ENCODE peak calls at places on chromosomes 3 and 15, in four cellular contexts. Q, W, U and L are unnamed samples.

GRCh38 chr3:143084856-143085731 is 34.5 kb upstream of the CHST2 start:
- DNase-seq in Q (no peak), U (no peak), W (no peak), L (no peak)

GRCh38 chr3:150409527-150410310 is 1.6 kb downstream of the TSC22D2 start:
- DNase-seq in Q (peak), W (peak), U (peak), L (peak)

GRCh38 chr15:85112997-85113396 is 131.3 kb downstream of the PDE8A start:
- DNase-seq in W (no peak), Q (no peak), U (no peak), L (no peak)

GRCh38 chr15:29978411-29979382 is 104.1 kb upstream of the GOLGA8J start:
- DNase-seq in U (no peak), Q (no peak), W (no peak), L (no peak)

GRCh38 chr3:39809181-39809994 is at the start of gene MYRIP:
- DNase-seq in U (peak), Q (peak), W (peak), L (peak)

GRCh38 chr3:175885196-175885766 is 1026.1 kb downstream of the NAALADL2 start:
- DNase-seq in U (no peak), Q (no peak), W (no peak), L (no peak)

GRCh38 chr15:65580287-65580686 is 30.6 kb downstream of the INTS14 start:
- DNase-seq in W (no peak), U (peak), Q (no peak), L (no peak)

GRCh38 chr3:176867681-176868663 is 329.3 kb downstream of the TBL1XR1 start:
- DNase-seq in Q (peak), W (no peak), U (peak), L (no peak)

GRCh38 chr3:101854608-101855304 is 5.4 kb downstream of the NFKBIZ start:
- DNase-seq in W (no peak), Q (no peak), U (no peak), L (peak)

GRCh38 chr3:46123646-46124045 is 84.5 kb downstream of the CCR1 start:
- DNase-seq in U (no peak), W (no peak), Q (no peak), L (no peak)

GRCh38 chr15:39785806-39786205 is 3.2 kb upstream of the FSIP1 start:
- DNase-seq in U (no peak), Q (no peak), W (no peak), L (no peak)

GRCh38 chr3:71355862-71356261 is 227.7 kb downstream of the FOXP1 start:
- DNase-seq in W (no peak), U (no peak), Q (no peak), L (no peak)

GRCh38 chr3:153182491-153182890 is 20.5 kb downstream of the RAP2B start:
- DNase-seq in U (no peak), Q (no peak), W (no peak), L (no peak)

GRCh38 chr3:159782724-159783421 is 205.8 kb upstream of the IL12A start:
- DNase-seq in W (no peak), U (no peak), Q (peak), L (no peak)

GRCh38 chr3:64019271-64019670 is 4.0 kb downstream of the PSMD6 start:
- DNase-seq in Q (no peak), W (no peak), U (no peak), L (no peak)

GRCh38 chr15:34682673-34683072 is 72.1 kb downstream of the GJD2 start:
- DNase-seq in Q (no peak), U (no peak), W (no peak), L (no peak)

GRCh38 chr15:72766780-72767179 is 16.8 kb downstream of the ADPGK start:
- DNase-seq in W (no peak), Q (no peak), U (no peak), L (no peak)

GRCh38 chr15:78129098-78130011 is 1.9 kb downstream of the CIB2 start:
- DNase-seq in U (peak), Q (no peak), W (no peak), L (no peak)

GRCh38 chr3:50347187-50347813 is 1.8 kb upstream of the ZMYND10 start:
- DNase-seq in Q (peak), U (peak), W (peak), L (peak)

GRCh38 chr3:190320594-190321362 is 1.5 kb downstream of the CLDN1 start:
- DNase-seq in W (no peak), U (no peak), Q (no peak), L (no peak)

GRCh38 chr3:190319660-190320059 is 2.6 kb downstream of the CLDN1 start:
- DNase-seq in W (no peak), Q (no peak), U (no peak), L (no peak)

GRCh38 chr3:190321789-190322603 is at the start of gene CLDN1:
- DNase-seq in U (peak), Q (peak), W (peak), L (peak)

GRCh38 chr3:190323241-190323617 is 983 bp upstream of the CLDN1 start:
- DNase-seq in W (no peak), Q (no peak), U (no peak), L (no peak)

DNA sequence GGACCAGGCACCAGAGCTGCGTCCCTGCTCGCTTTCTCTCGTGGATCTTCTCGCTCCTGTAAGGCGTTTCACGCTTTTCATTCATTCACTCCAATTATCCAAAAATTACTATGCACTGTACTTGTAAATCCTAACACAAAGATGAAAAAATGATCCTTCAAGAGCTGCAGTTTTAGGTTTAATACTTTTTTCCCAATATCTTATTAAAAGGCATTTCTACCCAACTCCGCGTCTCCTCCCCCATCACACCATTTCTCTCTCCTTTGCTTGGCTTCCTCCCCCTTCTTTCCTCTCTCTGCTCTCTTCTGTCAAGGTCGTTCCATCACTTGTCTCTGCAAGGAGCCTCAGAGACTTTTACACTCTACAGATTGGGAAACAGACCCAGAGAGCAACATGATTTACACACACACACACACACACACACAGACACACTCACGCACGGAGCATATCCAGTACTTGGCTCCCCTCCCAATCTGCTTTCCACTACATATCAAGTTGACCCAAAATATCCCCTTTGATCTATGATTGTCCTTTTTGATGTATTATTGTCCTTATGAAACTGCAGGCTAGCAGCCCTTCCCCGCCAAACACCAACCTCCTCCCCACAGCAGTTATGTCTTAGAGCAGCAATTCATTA is 476 bp upstream of the CLDN1 start:
- DNase-seq in U (no peak), W (no peak), Q (no peak), L (no peak)
- TF ChIP-seq CTCF in U (no peak), W (no peak), Q (no peak), L (no peak)

GRCh38 chr3:52231502-52232278 is 6.2 kb upstream of the TLR9 start:
- DNase-seq in W (peak), Q (peak), U (peak), L (no peak)

GRCh38 chr3:52234516-52235447 is 4.2 kb downstream of the TWF2 start:
- DNase-seq in W (no peak), U (no peak), Q (no peak), L (no peak)

GRCh38 chr3:52232279-52233107 is 6.5 kb downstream of the TWF2 start:
- DNase-seq in Q (no peak), W (no peak), U (no peak), L (no peak)

GRCh38 chr3:52233968-52234367 is 5.0 kb downstream of the TWF2 start:
- DNase-seq in W (no peak), Q (no peak), U (no peak), L (no peak)

GRCh38 chr3:52233108-52233591 is 5.8 kb downstream of the TWF2 start:
- DNase-seq in U (no peak), Q (no peak), W (no peak), L (no peak)
- H3K4me3 ChIP-seq in U (no peak), Q (no peak), W (no peak), L (no peak)

GRCh38 chr3:131501949-131502348 is 822 bp downstream of the MRPL3 start:
- DNase-seq in U (no peak), W (no peak), Q (no peak), L (no peak)

GRCh38 chr3:131503328-131503650 is 518 bp upstream of the MRPL3 start:
- DNase-seq in W (no peak), Q (no peak), U (no peak), L (no peak)

DNA sequence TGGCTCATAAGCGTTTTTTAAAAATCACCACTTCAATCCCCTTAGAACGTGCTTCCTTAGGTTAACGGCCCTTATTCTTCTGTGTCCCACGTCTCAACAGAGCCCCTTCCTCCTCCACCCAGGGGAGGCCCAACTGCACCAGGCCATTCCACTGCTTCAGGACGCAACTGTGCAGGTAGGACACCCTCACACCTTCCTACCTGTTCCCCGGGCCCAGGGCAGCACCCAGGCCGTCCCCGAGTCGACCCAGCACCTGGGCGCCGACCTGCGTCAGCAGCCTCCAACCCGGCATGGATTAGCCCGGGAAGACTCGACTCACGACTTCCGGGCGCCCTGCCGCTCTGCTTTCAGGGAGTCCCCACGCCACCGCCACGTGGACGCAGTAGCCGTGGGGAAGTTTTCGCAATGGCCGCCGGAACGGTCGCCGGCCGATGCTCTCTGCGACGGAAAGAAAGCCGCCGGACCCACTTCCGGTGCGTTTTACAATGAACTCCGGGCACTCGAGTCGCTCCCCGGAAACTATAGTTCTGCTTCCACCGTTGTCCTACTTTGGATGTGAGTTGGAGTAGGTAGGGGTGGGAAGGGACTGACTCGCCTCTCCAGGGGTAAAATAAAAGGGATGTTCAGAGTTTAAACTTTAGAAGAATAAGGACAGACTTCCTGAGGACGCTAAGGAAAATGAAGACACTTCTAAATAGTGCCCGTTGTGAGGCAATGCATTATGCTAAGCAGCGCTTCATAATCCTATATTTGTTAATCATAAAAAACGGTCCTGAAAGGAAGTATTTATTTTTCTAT is at the start of gene MRPL3:
- DNase-seq in W (peak), Q (peak), U (peak), L (peak)
- TF ChIP-seq CTCF in W (no peak), Q (no peak), U (no peak), L (no peak)

GRCh38 chr15:42273099-42273899 is at the start of the genes GANC and TMEM87A:
- DNase-seq in W (peak), Q (peak), U (peak), L (peak)
- H3K4me3 ChIP-seq in W (peak), Q (peak), U (peak), L (peak)